ENCODE peak calls at places on chromosomes 2 and 18, in four cellular contexts. T is GM12878, H is H1, S is HepG2. F is an unnamed sample.

GRCh38 chr2:96273763-96274162 is 7.7 kb downstream of the CIAO1 start:
- DNase-seq in T (no peak), H (no peak), S (peak; percentile 32), F (no peak)

GRCh38 chr2:2664989-2665833 is 334.1 kb upstream of the MYT1L start:
- DNase-seq in T (no peak), H (no peak), S (peak; percentile 58), F (no peak)

GRCh38 chr2:190646780-190647626 is 1.9 kb upstream of the NAB1 start:
- DNase-seq in T (no peak), H (no peak), S (no peak), F (no peak)

GRCh38 chr18:6056171-6056932 is 161.0 kb upstream of the TMEM200C start:
- DNase-seq in T (no peak), H (no peak), S (peak; percentile 57), F (no peak)

GRCh38 chr2:109614715-109615636 is 812 bp downstream of the SOWAHC start:
- DNase-seq in T (no peak), H (no peak), S (no peak), F (no peak)

GRCh38 chr18:74194691-74195090 is 46.4 kb downstream of the TIMM21 start:
- DNase-seq in T (no peak), H (no peak), S (no peak), F (no peak)

GRCh38 chr2:207750315-207750714 is 19.4 kb downstream of the FZD5 start:
- DNase-seq in T (no peak), H (no peak), S (peak; percentile 33), F (no peak)

GRCh38 chr2:28702415-28702859 is 49.2 kb upstream of the PPP1CB start:
- DNase-seq in T (no peak), H (no peak), S (peak; percentile 58), F (no peak)

GRCh38 chr2:209431701-209432100 is 7.9 kb downstream of the MAP2 start:
- DNase-seq in T (no peak), H (no peak), S (no peak), F (no peak)

GRCh38 chr2:191382801-191383200 is 137.6 kb downstream of the MYO1B start:
- DNase-seq in T (no peak), H (no peak), S (peak; percentile 87), F (no peak)

GRCh38 chr2:198795419-198795818 is 662.3 kb downstream of the SATB2 start:
- DNase-seq in T (no peak), H (no peak), S (no peak), F (no peak)

GRCh38 chr18:74818776-74819175 is 221.1 kb downstream of the ZNF407 start:
- DNase-seq in T (no peak), H (no peak), S (no peak), F (no peak)

GRCh38 chr2:71353247-71353646 is 21.7 kb downstream of the ZNF638 start:
- DNase-seq in T (peak; percentile 19), H (no peak), S (no peak), F (no peak)

GRCh38 chr2:233006648-233007047 is 6.4 kb downstream of the NGEF start:
- DNase-seq in T (no peak), H (no peak), S (no peak), F (no peak)

GRCh38 chr2:189821953-189822748 is 37.9 kb downstream of the PMS1 start:
- DNase-seq in T (no peak), H (no peak), S (no peak), F (no peak)

GRCh38 chr2:228705331-228705730 is 523.8 kb upstream of the SPHKAP start:
- DNase-seq in T (no peak), H (no peak), S (no peak), F (no peak)

GRCh38 chr2:126429129-126429528 is 226.8 kb upstream of the GYPC start:
- DNase-seq in T (no peak), H (no peak), S (no peak), F (no peak)

GRCh38 chr2:88177556-88177955 is 7.4 kb downstream of the THNSL2 start:
- DNase-seq in T (no peak), H (no peak), S (no peak), F (no peak)

GRCh38 chr18:11667578-11667977 is 21.5 kb upstream of the GNAL start:
- DNase-seq in T (no peak), H (no peak), S (no peak), F (no peak)

GRCh38 chr2:147398301-147398700 is 446.5 kb upstream of the ACVR2A start:
- DNase-seq in T (no peak), H (no peak), S (no peak), F (no peak)

GRCh38 chr2:218387369-218388194 is 5.5 kb downstream of the SLC11A1 start:
- DNase-seq in T (no peak), H (no peak), S (peak; percentile 86), F (no peak)

GRCh38 chr18:41949206-41949920 is 5.7 kb upstream of the PIK3C3 start:
- DNase-seq in T (no peak), H (no peak), S (no peak), F (no peak)

GRCh38 chr2:164890533-164890932 is 48.9 kb upstream of the COBLL1 start:
- DNase-seq in T (no peak), H (no peak), S (no peak), F (no peak)

GRCh38 chr2:160388464-160389263 is 104.9 kb downstream of the RBMS1 start:
- DNase-seq in T (no peak), H (no peak), S (no peak), F (no peak)

GRCh38 chr2:42795871-42796301 is 3.5 kb upstream of the HAAO start:
- DNase-seq in T (no peak), H (no peak), S (no peak), F (no peak)

GRCh38 chr2:96947949-96948348 is 38.4 kb downstream of the FAM178B start:
- DNase-seq in T (no peak), H (no peak), S (no peak), F (no peak)

DNA sequence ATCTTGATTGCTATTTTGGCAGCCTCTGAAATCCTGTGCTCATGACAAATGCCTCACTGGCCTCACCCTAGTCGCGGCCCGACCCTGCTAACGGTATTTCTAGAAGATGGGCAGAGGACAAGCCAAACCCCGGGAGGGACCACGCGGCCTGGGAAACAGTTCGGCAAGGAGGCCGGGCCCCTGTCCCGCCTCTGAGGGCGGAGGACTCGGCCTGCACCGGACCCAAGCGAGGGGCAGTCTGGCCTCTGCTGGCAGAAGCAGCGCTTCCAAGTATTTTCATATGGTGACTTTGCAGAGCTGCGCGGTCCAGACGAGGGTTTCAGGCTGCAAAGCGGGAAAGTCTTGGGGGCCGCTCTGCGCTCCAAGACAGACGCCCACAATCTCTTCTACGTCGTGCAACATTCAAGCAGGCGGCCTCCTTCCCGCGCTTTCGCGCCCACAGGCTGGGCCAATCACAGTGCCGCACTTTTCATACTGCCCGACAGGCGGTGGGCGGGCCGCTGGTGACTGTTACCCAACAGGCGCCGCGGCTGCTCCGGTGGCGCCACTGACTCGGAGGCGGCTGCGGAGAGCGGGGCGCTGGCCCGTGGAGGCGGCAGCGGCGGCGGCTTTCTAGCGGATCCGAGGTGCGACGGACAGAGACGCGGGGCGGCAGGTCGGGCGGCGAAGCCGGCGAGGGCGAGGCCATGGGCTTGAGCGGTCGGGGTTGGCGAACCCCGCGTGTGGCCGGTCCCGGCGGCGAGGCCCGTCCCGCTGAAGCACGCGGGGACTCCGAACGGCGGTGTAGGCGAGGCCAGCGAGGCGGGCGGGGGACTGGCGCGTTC is at the start of gene RBM44:
- DNase-seq in T (no peak), H (no peak), S (no peak), F (no peak)
- TF ChIP-seq ATF3 in T (no peak), H (no peak), S (no peak), F (no peak)

GRCh38 chr18:9578306-9578705 is 36.1 kb downstream of the PPP4R1 start:
- DNase-seq in T (no peak), H (no peak), S (no peak), F (no peak)
- TF ChIP-seq HDAC2 in T (no peak), H (no peak), S (no peak), F (no peak)

DNA sequence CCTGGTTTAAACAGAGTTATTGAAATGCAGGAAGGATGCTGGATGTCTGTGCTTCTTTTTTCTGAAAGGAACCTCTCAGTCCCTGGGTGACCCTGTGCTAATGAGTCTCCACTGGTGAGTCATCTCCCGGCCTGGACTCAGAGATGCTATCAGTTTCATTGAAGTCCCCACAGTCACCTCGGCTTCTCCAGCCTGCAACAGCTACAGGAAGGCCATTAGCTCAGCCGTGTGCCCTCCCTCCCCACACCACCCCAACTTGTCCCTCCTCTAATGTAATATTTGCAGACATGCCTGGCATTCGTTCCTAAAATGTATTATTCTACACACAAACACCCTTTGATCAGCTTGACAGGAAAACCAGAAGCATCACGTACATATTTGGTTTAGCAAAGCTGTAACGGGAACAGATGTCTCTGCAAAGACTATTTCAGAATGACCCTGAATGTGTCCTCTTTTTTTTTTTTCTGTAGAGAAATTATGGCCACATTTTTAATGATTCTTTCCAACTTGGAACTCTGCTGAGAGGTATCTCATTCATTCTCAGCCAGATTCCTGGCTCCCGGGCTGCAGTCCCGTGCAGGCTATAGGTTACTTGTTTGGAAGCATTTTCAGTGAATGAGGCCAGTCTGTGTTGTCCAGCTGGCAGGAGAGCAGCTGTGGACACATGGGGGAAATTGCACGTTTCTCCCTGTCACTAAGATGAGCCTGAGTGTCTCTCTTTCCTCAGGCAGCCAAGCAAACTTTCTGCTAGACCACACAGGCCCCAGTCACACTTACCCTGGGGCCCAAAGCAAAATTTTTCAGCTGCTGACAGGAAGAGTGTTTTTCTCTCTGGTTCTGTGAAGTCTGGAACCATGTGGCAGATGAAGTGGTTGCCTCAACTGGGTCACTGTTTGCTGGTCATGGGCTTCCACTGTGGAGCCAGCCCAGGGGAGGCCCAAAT is 430.9 kb downstream of the LPIN1 start:
- DNase-seq in T (peak; percentile 45), H (no peak), S (peak; percentile 62), F (peak; percentile 93)
- TF ChIP-seq CBX5 in T (no peak), H (no peak), S (no peak), F (no peak)

DNA sequence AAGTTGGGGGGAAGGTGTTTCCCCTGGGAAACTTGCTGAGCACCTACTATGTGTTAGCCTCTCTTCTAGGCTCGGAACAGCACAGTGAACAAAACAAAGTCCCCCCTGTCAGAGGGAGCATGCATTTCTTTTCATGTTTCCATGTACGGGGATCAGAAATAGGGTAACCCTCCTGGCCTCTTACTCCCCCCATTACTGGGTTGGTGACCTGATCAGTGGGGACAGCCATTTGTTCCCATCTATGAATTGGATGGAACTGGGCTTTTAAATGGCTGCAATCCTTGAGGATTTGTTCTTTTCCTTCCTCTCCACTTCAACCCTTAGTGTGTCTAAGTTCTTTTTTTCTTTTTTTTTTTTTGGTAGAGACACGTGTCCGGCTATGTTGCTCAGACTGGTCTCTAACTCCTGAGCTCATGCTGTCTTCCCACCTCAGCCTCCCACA is 13.7 kb downstream of the NCL start:
- DNase-seq in T (no peak), H (no peak), S (no peak), F (no peak)
- TF ChIP-seq ATF3 in T (no peak), H (no peak), S (no peak), F (no peak)

GRCh38 chr18:37412757-37413156 is 152.8 kb downstream of the CELF4 start:
- DNase-seq in T (no peak), H (no peak), S (no peak), F (no peak)

GRCh38 chr18:37407571-37407970 is 158.0 kb downstream of the CELF4 start:
- DNase-seq in T (no peak), H (no peak), S (no peak), F (no peak)

GRCh38 chr18:37405772-37406171 is 159.8 kb downstream of the CELF4 start:
- DNase-seq in T (no peak), H (no peak), S (no peak), F (no peak)

GRCh38 chr18:37408676-37409305 is 156.8 kb downstream of the CELF4 start:
- DNase-seq in T (no peak), H (no peak), S (no peak), F (no peak)

DNA sequence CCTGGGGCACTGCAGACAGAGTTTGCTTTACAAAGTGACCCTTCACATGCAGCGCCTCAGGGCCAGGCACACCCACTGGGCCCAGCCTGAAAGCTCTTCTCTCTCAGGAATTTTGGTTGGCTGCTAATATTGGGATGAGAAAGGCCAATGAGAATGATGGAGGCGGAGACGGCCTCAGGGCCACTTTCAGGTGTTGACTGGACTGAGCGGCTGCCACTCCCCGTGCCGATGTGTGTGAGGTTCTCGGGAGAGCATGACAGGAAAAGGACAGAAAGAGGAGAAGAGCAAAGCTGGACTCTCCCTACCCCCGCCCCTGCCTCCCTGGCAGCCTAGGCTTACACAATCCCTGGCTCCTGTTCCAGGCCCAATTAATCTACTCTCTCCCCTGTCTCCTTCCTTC is 155.7 kb downstream of the CELF4 start:
- DNase-seq in T (no peak), H (no peak), S (no peak), F (no peak)
- TF ChIP-seq HDAC2 in T (no peak), H (no peak), S (no peak), F (no peak)